ENCODE peak calls at places on chromosomes 11 and 22, in seven cellular contexts. T, M, Y, I, L, W and X are unnamed samples.

GRCh38 chr11:30258679-30259078 is 27.9 kb downstream of the FSHB start:
- DNase-seq in T (no peak), M (no peak), Y (no peak), I (no peak), L (no peak), W (no peak), X (no peak)

GRCh38 chr22:49368976-49369725 is 458.5 kb downstream of the BRD1 start:
- DNase-seq in T (no peak), M (peak; percentile 51), Y (peak; percentile 84), I (peak; percentile 5), L (no peak), W (peak; percentile 65), X (no peak)

GRCh38 chr22:23862103-23862502 is 4.4 kb downstream of the SLC2A11 start:
- DNase-seq in T (no peak), M (peak; percentile 42), Y (peak; percentile 69), I (peak; percentile 38), L (no peak), W (no peak), X (no peak)

GRCh38 chr22:27084130-27084529 is 426.7 kb downstream of the MIAT start:
- DNase-seq in T (no peak), M (no peak), Y (no peak), I (no peak), L (no peak), W (no peak), X (no peak)

GRCh38 chr11:99419991-99420390 is 399.2 kb downstream of the CNTN5 start:
- DNase-seq in T (no peak), M (no peak), Y (no peak), I (no peak), L (no peak), W (no peak), X (no peak)

GRCh38 chr11:119754656-119755350 is 25.8 kb upstream of the NECTIN1 start:
- DNase-seq in T (no peak), M (no peak), Y (peak; percentile 65), I (no peak), L (no peak), W (peak; percentile 48), X (no peak)

GRCh38 chr22:20239951-20240773 is 28.0 kb downstream of the RTN4R start:
- DNase-seq in T (no peak), M (no peak), Y (no peak), I (no peak), L (peak; percentile 34), W (no peak), X (no peak)

GRCh38 chr11:23990346-23990745 is 506.5 kb upstream of the LUZP2 start:
- DNase-seq in T (no peak), M (no peak), Y (no peak), I (no peak), L (no peak), W (no peak), X (no peak)

GRCh38 chr11:58788355-58789023 is 56.0 kb downstream of the GLYATL2 start:
- DNase-seq in T (no peak), M (no peak), Y (no peak), I (peak; percentile 54), L (no peak), W (no peak), X (peak; percentile 16)

GRCh38 chr11:120432056-120433018 is 79.2 kb upstream of the GRIK4 start:
- DNase-seq in T (no peak), M (no peak), Y (no peak), I (no peak), L (no peak), W (no peak), X (no peak)

GRCh38 chr11:20113147-20113435 is 47.2 kb downstream of the DBX1 start:
- DNase-seq in T (no peak), M (no peak), Y (no peak), I (no peak), L (no peak), W (no peak), X (no peak)

GRCh38 chr11:27239305-27239942 is 123.6 kb downstream of the CCDC34 start:
- DNase-seq in T (no peak), M (no peak), Y (no peak), I (no peak), L (no peak), W (no peak), X (no peak)

GRCh38 chr11:60699282-60699681 is at the start of gene MS4A8:
- DNase-seq in T (no peak), M (no peak), Y (no peak), I (peak; percentile 30), L (no peak), W (no peak), X (no peak)

GRCh38 chr11:110777765-110778164 is 65.5 kb upstream of the ARHGAP20 start:
- DNase-seq in T (no peak), M (no peak), Y (no peak), I (no peak), L (no peak), W (no peak), X (no peak)

GRCh38 chr11:28481673-28482480 is 373.7 kb downstream of the METTL15 start:
- DNase-seq in T (no peak), M (no peak), Y (no peak), I (no peak), L (no peak), W (no peak), X (no peak)

GRCh38 chr22:50219800-50220602 is 19.2 kb downstream of the SELENOO start:
- DNase-seq in T (no peak), M (peak; percentile 42), Y (no peak), I (no peak), L (no peak), W (no peak), X (no peak)

GRCh38 chr11:134342572-134343340 is 11.0 kb downstream of the GLB1L2 start:
- DNase-seq in T (no peak), M (no peak), Y (no peak), I (no peak), L (no peak), W (no peak), X (no peak)

GRCh38 chr11:74460481-74461154 is 6.7 kb downstream of the KCNE3 start:
- DNase-seq in T (no peak), M (no peak), Y (no peak), I (no peak), L (no peak), W (no peak), X (no peak)

GRCh38 chr22:40056163-40056958 is 61.6 kb downstream of the FAM83F start:
- DNase-seq in T (no peak), M (no peak), Y (no peak), I (no peak), L (no peak), W (no peak), X (no peak)

GRCh38 chr22:23781533-23781932 is 5.2 kb upstream of the SMARCB1 start:
- DNase-seq in T (no peak), M (no peak), Y (no peak), I (no peak), L (no peak), W (no peak), X (no peak)

GRCh38 chr11:30990625-30991348 is 378.8 kb downstream of the DCDC1 start:
- DNase-seq in T (no peak), M (no peak), Y (no peak), I (no peak), L (no peak), W (no peak), X (no peak)

DNA sequence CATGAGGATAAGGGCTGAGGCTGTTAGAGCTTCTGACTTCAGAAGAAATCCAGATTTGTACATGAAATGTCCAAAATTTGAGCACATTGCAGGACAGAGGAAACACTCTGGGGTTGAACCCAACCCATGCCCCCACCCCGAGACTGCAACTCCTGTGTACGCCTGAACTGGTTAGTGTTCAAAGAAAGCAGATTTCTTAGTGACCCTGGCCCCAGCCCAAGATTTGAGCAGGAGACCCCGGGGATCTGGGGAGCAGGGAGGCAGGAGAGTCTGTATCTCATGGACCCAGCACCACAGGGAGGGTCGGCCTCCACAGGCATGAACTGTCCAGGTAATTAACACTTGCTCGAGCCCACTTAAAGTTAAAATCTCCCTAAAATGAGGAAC is 69.3 kb upstream of the WNT7B start:
- DNase-seq in T (no peak), M (peak; percentile 38), Y (peak; percentile 66), I (no peak), L (no peak), W (no peak), X (no peak)
- H3K4me1 ChIP-seq in T (no peaks in the 10 kb centered on the region), M (peaks cover 85% of the 10 kb centered on the region), Y (peaks cover 96% of the 10 kb centered on the region), I (peaks cover 88% of the 10 kb centered on the region), L (peaks cover 84% of the 10 kb centered on the region), W (peaks cover 64% of the 10 kb centered on the region), X (peaks cover 9% of the 10 kb centered on the region)

GRCh38 chr11:126319374-126319740 is 15.5 kb downstream of the DCPS start:
- DNase-seq in T (no peak), M (no peak), Y (peak; percentile 64), I (no peak), L (no peak), W (no peak), X (no peak)
- H3K4me3 ChIP-seq in T (no peak overlapping the region), M (no peak overlapping the region), Y (no peak overlapping the region), I (no peak overlapping the region), L (no peak overlapping the region), W (no peak overlapping the region), X (no peak overlapping the region)

GRCh38 chr11:14408612-14409011 is 49.6 kb upstream of the RRAS2 start:
- DNase-seq in T (no peak), M (no peak), Y (no peak), I (no peak), L (no peak), W (no peak), X (no peak)
- H3K27me3 ChIP-seq in T (no peaks in the 10 kb centered on the region), M (no peaks in the 10 kb centered on the region), Y (no peaks in the 10 kb centered on the region), I (no peaks in the 10 kb centered on the region), L (no peaks in the 10 kb centered on the region), W (no peaks in the 10 kb centered on the region), X (no peaks in the 10 kb centered on the region)

GRCh38 chr22:44154431-44154942 is 26.2 kb upstream of the PARVG start:
- DNase-seq in T (no peak), M (no peak), Y (no peak), I (no peak), L (no peak), W (no peak), X (no peak)
- H3K4me1 ChIP-seq in T (peaks cover 8% of the 10 kb centered on the region), M (no peaks in the 10 kb centered on the region), Y (peaks cover 1% of the 10 kb centered on the region), I (no peaks in the 10 kb centered on the region), L (no peaks in the 10 kb centered on the region), W (no peaks in the 10 kb centered on the region), X (peaks cover 8% of the 10 kb centered on the region)

GRCh38 chr11:63941901-63942300 is 3.1 kb downstream of the NAA40 start:
- DNase-seq in T (no peak), M (no peak), Y (no peak), I (no peak), L (no peak), W (no peak), X (no peak)

GRCh38 chr11:63942803-63943202 is 4.0 kb downstream of the NAA40 start:
- DNase-seq in T (no peak), M (no peak), Y (no peak), I (no peak), L (no peak), W (no peak), X (no peak)

GRCh38 chr11:63944987-63945386 is 6.2 kb downstream of the NAA40 start:
- DNase-seq in T (no peak), M (no peak), Y (no peak), I (peak; percentile 22), L (peak; percentile 49), W (no peak), X (no peak)

GRCh38 chr11:63940786-63941185 is 2.0 kb downstream of the NAA40 start:
- DNase-seq in T (no peak), M (no peak), Y (no peak), I (no peak), L (no peak), W (no peak), X (no peak)

GRCh38 chr11:63945482-63946163 is 6.8 kb downstream of the NAA40 start:
- DNase-seq in T (peak; percentile 27), M (peak; percentile 65), Y (no peak), I (peak; percentile 84), L (peak; percentile 46), W (peak; percentile 71), X (no peak)
- H3K4me3 ChIP-seq in T (no peak overlapping the region), M (no peak overlapping the region), Y (no peak overlapping the region), I (no peak overlapping the region), L (no peak overlapping the region), W (no peak overlapping the region), X (no peak overlapping the region)